ENCODE peak calls at places on chromosomes 2 and 18, in nine cellular contexts. One of them, this sample, is unnamed.

GRCh38 chr2:155708052-155708451 is 624.5 kb downstream of the NR4A2 start:
- DNase-seq in fibroblast of mammary gland: no peak
- DNase-seq in T-helper 17 cell: no peak
- DNase-seq in HL-60: no peak
- DNase-seq in myocyte: no peak
- DNase-seq in RPMI7951: no peak
- DNase-seq in MM.1S: no peak
- DNase-seq in H7: no peak
- DNase-seq in body of pancreas: no peak
- DNase-seq in this sample: no peak

GRCh38 chr2:212005077-212005671 is 533.4 kb downstream of the ERBB4 start:
- DNase-seq in fibroblast of mammary gland: peak
- DNase-seq in T-helper 17 cell: no peak
- DNase-seq in HL-60: peak
- DNase-seq in myocyte: peak
- DNase-seq in RPMI7951: peak
- DNase-seq in MM.1S: peak
- DNase-seq in H7: peak
- DNase-seq in body of pancreas: no peak
- DNase-seq in this sample: peak

GRCh38 chr18:32831781-32832180 is 59.0 kb upstream of the KLHL14 start:
- DNase-seq in fibroblast of mammary gland: peak
- DNase-seq in T-helper 17 cell: no peak
- DNase-seq in HL-60: no peak
- DNase-seq in myocyte: no peak
- DNase-seq in RPMI7951: no peak
- DNase-seq in MM.1S: no peak
- DNase-seq in H7: no peak
- DNase-seq in body of pancreas: no peak
- DNase-seq in this sample: no peak

GRCh38 chr2:128360711-128361110 is 42.0 kb upstream of the HS6ST1 start:
- DNase-seq in fibroblast of mammary gland: no peak
- DNase-seq in T-helper 17 cell: no peak
- DNase-seq in HL-60: no peak
- DNase-seq in myocyte: no peak
- DNase-seq in RPMI7951: no peak
- DNase-seq in MM.1S: no peak
- DNase-seq in H7: peak
- DNase-seq in body of pancreas: no peak
- DNase-seq in this sample: no peak

GRCh38 chr2:40228296-40228695 is 223.6 kb downstream of the SLC8A1 start:
- DNase-seq in fibroblast of mammary gland: no peak
- DNase-seq in T-helper 17 cell: no peak
- DNase-seq in HL-60: no peak
- DNase-seq in myocyte: peak
- DNase-seq in RPMI7951: no peak
- DNase-seq in MM.1S: no peak
- DNase-seq in H7: no peak
- DNase-seq in body of pancreas: no peak
- DNase-seq in this sample: no peak

GRCh38 chr2:236405357-236405756 is 141.2 kb upstream of the ASB18 start:
- DNase-seq in fibroblast of mammary gland: no peak
- DNase-seq in T-helper 17 cell: no peak
- DNase-seq in HL-60: no peak
- DNase-seq in myocyte: no peak
- DNase-seq in RPMI7951: no peak
- DNase-seq in MM.1S: no peak
- DNase-seq in H7: no peak
- DNase-seq in body of pancreas: no peak
- DNase-seq in this sample: no peak

GRCh38 chr2:240463274-240463865 is 27.9 kb downstream of the GPC1 start:
- DNase-seq in fibroblast of mammary gland: peak
- DNase-seq in T-helper 17 cell: no peak
- DNase-seq in HL-60: no peak
- DNase-seq in myocyte: no peak
- DNase-seq in RPMI7951: no peak
- DNase-seq in MM.1S: no peak
- DNase-seq in H7: no peak
- DNase-seq in body of pancreas: peak
- DNase-seq in this sample: no peak

GRCh38 chr18:70553961-70554325 is 265.1 kb downstream of the SOCS6 start:
- DNase-seq in fibroblast of mammary gland: no peak
- DNase-seq in T-helper 17 cell: no peak
- DNase-seq in HL-60: no peak
- DNase-seq in myocyte: no peak
- DNase-seq in RPMI7951: no peak
- DNase-seq in MM.1S: no peak
- DNase-seq in H7: no peak
- DNase-seq in body of pancreas: no peak
- DNase-seq in this sample: no peak

GRCh38 chr2:62287895-62288589 is 92.1 kb downstream of the B3GNT2 start:
- DNase-seq in fibroblast of mammary gland: peak
- DNase-seq in T-helper 17 cell: no peak
- DNase-seq in HL-60: peak
- DNase-seq in myocyte: peak
- DNase-seq in RPMI7951: peak
- DNase-seq in MM.1S: peak
- DNase-seq in H7: no peak
- DNase-seq in body of pancreas: peak
- DNase-seq in this sample: peak

GRCh38 chr2:201401815-201402214 is 44.7 kb upstream of the FLACC1 start:
- DNase-seq in fibroblast of mammary gland: no peak
- DNase-seq in T-helper 17 cell: no peak
- DNase-seq in HL-60: no peak
- DNase-seq in myocyte: no peak
- DNase-seq in RPMI7951: no peak
- DNase-seq in MM.1S: no peak
- DNase-seq in H7: no peak
- DNase-seq in body of pancreas: no peak
- DNase-seq in this sample: no peak

GRCh38 chr2:200408428-200409311 is 101.2 kb downstream of the KCTD18 start:
- DNase-seq in fibroblast of mammary gland: peak
- DNase-seq in T-helper 17 cell: no peak
- DNase-seq in HL-60: no peak
- DNase-seq in myocyte: peak
- DNase-seq in RPMI7951: peak
- DNase-seq in MM.1S: peak
- DNase-seq in H7: no peak
- DNase-seq in body of pancreas: no peak
- DNase-seq in this sample: peak

GRCh38 chr2:127044977-127045654 is 61.8 kb downstream of the BIN1 start:
- DNase-seq in fibroblast of mammary gland: peak
- DNase-seq in T-helper 17 cell: no peak
- DNase-seq in HL-60: no peak
- DNase-seq in myocyte: peak
- DNase-seq in RPMI7951: no peak
- DNase-seq in MM.1S: no peak
- DNase-seq in H7: peak
- DNase-seq in body of pancreas: no peak
- DNase-seq in this sample: no peak

GRCh38 chr18:63994783-63995399 is 25.0 kb downstream of the SERPINB8 start:
- DNase-seq in fibroblast of mammary gland: peak
- DNase-seq in T-helper 17 cell: peak
- DNase-seq in HL-60: peak
- DNase-seq in myocyte: peak
- DNase-seq in RPMI7951: peak
- DNase-seq in MM.1S: peak
- DNase-seq in H7: peak
- DNase-seq in body of pancreas: peak
- DNase-seq in this sample: peak

GRCh38 chr2:236095502-236095901 is 72.7 kb downstream of the GBX2 start:
- DNase-seq in fibroblast of mammary gland: no peak
- DNase-seq in T-helper 17 cell: no peak
- DNase-seq in HL-60: no peak
- DNase-seq in myocyte: no peak
- DNase-seq in RPMI7951: no peak
- DNase-seq in MM.1S: no peak
- DNase-seq in H7: no peak
- DNase-seq in body of pancreas: no peak
- DNase-seq in this sample: no peak

GRCh38 chr2:84924173-84925106 is 19.0 kb downstream of the TMSB10 start:
- DNase-seq in fibroblast of mammary gland: peak
- DNase-seq in T-helper 17 cell: no peak
- DNase-seq in HL-60: no peak
- DNase-seq in myocyte: no peak
- DNase-seq in RPMI7951: peak
- DNase-seq in MM.1S: peak
- DNase-seq in H7: peak
- DNase-seq in body of pancreas: peak
- DNase-seq in this sample: peak

GRCh38 chr18:77086034-77086433 is 46.5 kb downstream of the MBP start:
- DNase-seq in fibroblast of mammary gland: peak
- DNase-seq in T-helper 17 cell: no peak
- DNase-seq in HL-60: no peak
- DNase-seq in myocyte: peak
- DNase-seq in RPMI7951: peak
- DNase-seq in MM.1S: no peak
- DNase-seq in H7: no peak
- DNase-seq in body of pancreas: no peak
- DNase-seq in this sample: no peak

GRCh38 chr2:130873700-130874346 is 37.1 kb downstream of the ARHGEF4 start:
- DNase-seq in fibroblast of mammary gland: peak
- DNase-seq in T-helper 17 cell: peak
- DNase-seq in HL-60: peak
- DNase-seq in myocyte: peak
- DNase-seq in RPMI7951: peak
- DNase-seq in MM.1S: peak
- DNase-seq in H7: peak
- DNase-seq in body of pancreas: peak
- DNase-seq in this sample: peak

GRCh38 chr18:72867721-72868665 is at the start of gene NETO1:
- DNase-seq in fibroblast of mammary gland: no peak
- DNase-seq in T-helper 17 cell: no peak
- DNase-seq in HL-60: no peak
- DNase-seq in myocyte: no peak
- DNase-seq in RPMI7951: no peak
- DNase-seq in MM.1S: no peak
- DNase-seq in H7: peak
- DNase-seq in body of pancreas: no peak
- DNase-seq in this sample: no peak

GRCh38 chr2:136538489-136538888 is 226.9 kb upstream of the THSD7B start:
- DNase-seq in fibroblast of mammary gland: no peak
- DNase-seq in T-helper 17 cell: no peak
- DNase-seq in HL-60: no peak
- DNase-seq in myocyte: no peak
- DNase-seq in RPMI7951: no peak
- DNase-seq in MM.1S: no peak
- DNase-seq in H7: no peak
- DNase-seq in body of pancreas: no peak
- DNase-seq in this sample: no peak

GRCh38 chr2:21217421-21217820 is 93.7 kb downstream of the TDRD15 start:
- DNase-seq in fibroblast of mammary gland: no peak
- DNase-seq in T-helper 17 cell: no peak
- DNase-seq in HL-60: no peak
- DNase-seq in myocyte: no peak
- DNase-seq in RPMI7951: no peak
- DNase-seq in MM.1S: no peak
- DNase-seq in H7: no peak
- DNase-seq in body of pancreas: no peak
- DNase-seq in this sample: no peak

GRCh38 chr2:128803222-128803621 is 484.6 kb upstream of the HS6ST1 start:
- DNase-seq in fibroblast of mammary gland: no peak
- DNase-seq in T-helper 17 cell: no peak
- DNase-seq in HL-60: no peak
- DNase-seq in myocyte: no peak
- DNase-seq in RPMI7951: no peak
- DNase-seq in MM.1S: no peak
- DNase-seq in H7: no peak
- DNase-seq in body of pancreas: no peak
- DNase-seq in this sample: no peak

GRCh38 chr18:2425426-2426317 is 145.6 kb downstream of the METTL4 start:
- DNase-seq in fibroblast of mammary gland: peak
- DNase-seq in T-helper 17 cell: no peak
- DNase-seq in HL-60: no peak
- DNase-seq in myocyte: no peak
- DNase-seq in RPMI7951: peak
- DNase-seq in MM.1S: no peak
- DNase-seq in H7: no peak
- DNase-seq in body of pancreas: no peak
- DNase-seq in this sample: no peak

GRCh38 chr2:119598576-119598975 is 54.3 kb downstream of the CFAP221 start:
- DNase-seq in fibroblast of mammary gland: no peak
- DNase-seq in T-helper 17 cell: no peak
- DNase-seq in HL-60: no peak
- DNase-seq in myocyte: peak
- DNase-seq in RPMI7951: no peak
- DNase-seq in MM.1S: no peak
- DNase-seq in H7: no peak
- DNase-seq in body of pancreas: peak
- DNase-seq in this sample: no peak

GRCh38 chr2:111219285-111219684 is 98.6 kb downstream of the BCL2L11 start:
- DNase-seq in fibroblast of mammary gland: no peak
- DNase-seq in T-helper 17 cell: no peak
- DNase-seq in HL-60: no peak
- DNase-seq in myocyte: no peak
- DNase-seq in RPMI7951: peak
- DNase-seq in MM.1S: no peak
- DNase-seq in H7: peak
- DNase-seq in body of pancreas: no peak
- DNase-seq in this sample: no peak

GRCh38 chr2:199455533-199456382 is 2.0 kb downstream of the SATB2 start:
- DNase-seq in fibroblast of mammary gland: peak
- DNase-seq in T-helper 17 cell: no peak
- DNase-seq in HL-60: peak
- DNase-seq in myocyte: peak
- DNase-seq in RPMI7951: peak
- DNase-seq in MM.1S: no peak
- DNase-seq in H7: peak
- DNase-seq in body of pancreas: peak
- DNase-seq in this sample: peak

GRCh38 chr2:160271166-160272086 is 71.4 kb upstream of the ITGB6 start:
- DNase-seq in fibroblast of mammary gland: no peak
- DNase-seq in T-helper 17 cell: no peak
- DNase-seq in HL-60: no peak
- DNase-seq in myocyte: no peak
- DNase-seq in RPMI7951: no peak
- DNase-seq in MM.1S: no peak
- DNase-seq in H7: no peak
- DNase-seq in body of pancreas: peak
- DNase-seq in this sample: peak

GRCh38 chr2:172614932-172615331 is 59.0 kb downstream of the PDK1 start:
- DNase-seq in fibroblast of mammary gland: no peak
- DNase-seq in T-helper 17 cell: no peak
- DNase-seq in HL-60: no peak
- DNase-seq in myocyte: no peak
- DNase-seq in RPMI7951: no peak
- DNase-seq in MM.1S: no peak
- DNase-seq in H7: no peak
- DNase-seq in body of pancreas: no peak
- DNase-seq in this sample: no peak

GRCh38 chr2:45353879-45354278 is 257.2 kb downstream of the SRBD1 start:
- DNase-seq in fibroblast of mammary gland: peak
- DNase-seq in T-helper 17 cell: no peak
- DNase-seq in HL-60: no peak
- DNase-seq in myocyte: peak
- DNase-seq in RPMI7951: peak
- DNase-seq in MM.1S: no peak
- DNase-seq in H7: no peak
- DNase-seq in body of pancreas: no peak
- DNase-seq in this sample: no peak